ENCODE peak calls at places on chromosome 10, in five cellular contexts. K, O, I, F and A are unnamed samples.

GRCh38 chr10:20004087-20004523 is 187.9 kb downstream of the PLXDC2 start:
- DNase-seq in K (no peak), O (no peak), I (no peak), F (peak; percentile 74), A (no peak)

GRCh38 chr10:70753841-70754621 is 31.1 kb downstream of the TBATA start:
- DNase-seq in F (peak; percentile 49), O (peak; percentile 72), I (no peak), K (no peak), A (no peak)

GRCh38 chr10:28186887-28187578 is 115.8 kb downstream of the MPP7 start:
- DNase-seq in I (no peak), O (no peak), K (no peak), F (no peak), A (no peak)

GRCh38 chr10:37736120-37736519 is 121.3 kb downstream of the ZNF248 start:
- DNase-seq in K (no peak), O (no peak), F (no peak), I (no peak), A (no peak)

GRCh38 chr10:38016354-38016753 is 5.9 kb downstream of the ZNF33A start:
- DNase-seq in K (no peak), F (no peak), O (no peak), I (no peak), A (no peak)

GRCh38 chr10:65419629-65420028 is 1506.2 kb upstream of the LRRTM3 start:
- DNase-seq in F (no peak), O (no peak), K (no peak), I (no peak), A (no peak)

GRCh38 chr10:16854623-16855022 is 37.4 kb upstream of the RSU1 start:
- DNase-seq in K (no peak), F (no peak), I (no peak), O (peak; percentile 56), A (no peak)

GRCh38 chr10:15167411-15168295 is 840 bp downstream of the NMT2 start:
- DNase-seq in O (peak; percentile 44), I (no peak), K (peak; percentile 44), F (peak; percentile 79), A (no peak)

GRCh38 chr10:70584366-70584765 is 18.2 kb downstream of the PRF1 start:
- DNase-seq in F (peak; percentile 35), O (no peak), K (peak; percentile 59), I (no peak), A (no peak)

GRCh38 chr10:5648494-5649457 is 17.6 kb downstream of the ASB13 start:
- DNase-seq in F (no peak), I (no peak), K (no peak), O (no peak), A (no peak)

GRCh38 chr10:53601260-53601875 is 828.8 kb upstream of the MBL2 start:
- DNase-seq in F (no peak), O (peak; percentile 27), I (peak; percentile 9), K (peak; percentile 60), A (no peak)

GRCh38 chr10:6595499-6595898 is 15.4 kb upstream of the PRKCQ start:
- DNase-seq in I (no peak), F (no peak), K (no peak), O (no peak), A (no peak)

GRCh38 chr10:13960603-13961002 is 370.1 kb downstream of the FRMD4A start:
- DNase-seq in O (no peak), K (no peak), F (no peak), I (no peak), A (no peak)

GRCh38 chr10:61897671-61898434 is 3.6 kb upstream of the ARID5B start:
- DNase-seq in F (no peak), K (peak; percentile 73), O (peak; percentile 59), I (no peak), A (no peak)

GRCh38 chr10:3786295-3786981 is 1.4 kb upstream of the KLF6 start:
- DNase-seq in O (peak; percentile 10), F (peak; percentile 70), K (peak; percentile 33), I (no peak), A (no peak)

GRCh38 chr10:102230264-102230860 is 4.3 kb downstream of the ELOVL3 start:
- DNase-seq in I (peak; percentile 12), F (peak; percentile 76), O (no peak), K (no peak), A (no peak)

GRCh38 chr10:93548376-93549071 is 17.9 kb upstream of the FFAR4 start:
- DNase-seq in K (no peak), F (no peak), O (no peak), I (no peak), A (no peak)

GRCh38 chr10:100340948-100341847 is 5.8 kb upstream of the SCD start:
- DNase-seq in F (peak; percentile 68), I (no peak), O (no peak), K (no peak), A (no peak)

GRCh38 chr10:95334793-95335120 is 44.0 kb upstream of the PDLIM1 start:
- DNase-seq in K (no peak), I (no peak), O (no peak), F (no peak), A (no peak)

GRCh38 chr10:75097666-75098285 is 13.7 kb upstream of the SAMD8 start:
- DNase-seq in K (peak; percentile 14), F (no peak), O (peak; percentile 44), I (no peak), A (no peak)
- TF ChIP-seq CTCF in K (peak; percentile 33), F (no peak), O (peak; percentile 69), I (peak; percentile 38), A (peak; percentile 53)

GRCh38 chr10:22681783-22682183 is 32.6 kb downstream of the PIP4K2A start:
- DNase-seq in O (peak; percentile 70), K (no peak), I (no peak), F (no peak), A (no peak)

GRCh38 chr10:22681301-22681700 is 33.1 kb downstream of the PIP4K2A start:
- DNase-seq in K (no peak), I (no peak), O (no peak), F (no peak), A (no peak)

GRCh38 chr10:22677333-22677732 is 37.0 kb downstream of the PIP4K2A start:
- DNase-seq in F (no peak), I (no peak), O (no peak), K (no peak), A (no peak)

GRCh38 chr10:22682237-22683192 is 31.9 kb downstream of the PIP4K2A start:
- DNase-seq in I (no peak), F (no peak), K (peak; percentile 6), O (peak; percentile 40), A (no peak)

GRCh38 chr10:22679608-22680007 is 34.8 kb downstream of the PIP4K2A start:
- DNase-seq in O (no peak), I (no peak), F (no peak), K (no peak), A (no peak)
- H3K4me3 ChIP-seq in O (no peak overlapping the region), I (no peak overlapping the region), F (no peak overlapping the region), K (no peak overlapping the region), A (no peak overlapping the region)

GRCh38 chr10:84534168-84534567 is 205.8 kb downstream of the CCSER2 start:
- DNase-seq in K (no peak), O (no peak), F (no peak), I (no peak), A (no peak)
- TF ChIP-seq CTCF in K (peak; percentile 46), O (peak; percentile 22), F (no peak), I (no peak), A (peak; percentile 27)

GRCh38 chr10:46272863-46273415 is 13.9 kb upstream of the ANTXRL start:
- DNase-seq in O (no peak), F (no peak), K (no peak), I (no peak), A (no peak)

GRCh38 chr10:46282460-46283216 is 4.2 kb upstream of the ANTXRL start:
- DNase-seq in K (no peak), O (peak; percentile 85), I (no peak), F (peak; percentile 90), A (no peak)

GRCh38 chr10:46273506-46274477 is 13.0 kb upstream of the ANTXRL start:
- DNase-seq in F (no peak), K (no peak), I (no peak), O (no peak), A (no peak)

GRCh38 chr10:46283217-46283944 is 3.4 kb upstream of the ANTXRL start:
- DNase-seq in K (peak; percentile 38), F (no peak), O (no peak), I (no peak), A (no peak)

GRCh38 chr10:46277840-46278239 is 9.0 kb upstream of the ANTXRL start:
- DNase-seq in K (no peak), I (no peak), O (no peak), F (no peak), A (no peak)
- H3K4me3 ChIP-seq in K (no peak overlapping the region), I (no peak overlapping the region), O (no peak overlapping the region), F (no peak overlapping the region), A (no peak overlapping the region)

DNA sequence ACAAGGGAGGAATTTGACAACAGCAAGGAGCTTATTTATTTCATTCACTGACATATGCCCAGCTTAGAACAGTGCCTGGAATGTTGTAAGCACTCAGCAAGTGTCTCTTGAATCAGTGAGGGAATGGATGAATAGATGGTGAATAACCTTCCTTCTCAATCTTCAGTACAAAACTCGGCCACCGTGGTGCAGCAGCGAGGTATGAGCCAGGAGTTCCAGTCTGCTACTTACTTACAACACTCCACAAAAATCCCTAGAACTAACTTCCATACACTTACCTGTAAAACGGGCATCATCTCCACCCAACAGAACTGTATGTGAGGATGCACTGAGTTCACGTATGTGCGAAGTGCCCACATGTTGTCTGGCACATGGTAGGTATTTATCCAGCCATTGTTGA is 237.4 kb downstream of the WDR11 start:
- DNase-seq in O (no peak), K (no peak), F (no peak), I (no peak), A (no peak)
- TF ChIP-seq CTCF in O (no peak), K (peak; percentile 29), F (peak; percentile 16), I (no peak), A (no peak)

DNA sequence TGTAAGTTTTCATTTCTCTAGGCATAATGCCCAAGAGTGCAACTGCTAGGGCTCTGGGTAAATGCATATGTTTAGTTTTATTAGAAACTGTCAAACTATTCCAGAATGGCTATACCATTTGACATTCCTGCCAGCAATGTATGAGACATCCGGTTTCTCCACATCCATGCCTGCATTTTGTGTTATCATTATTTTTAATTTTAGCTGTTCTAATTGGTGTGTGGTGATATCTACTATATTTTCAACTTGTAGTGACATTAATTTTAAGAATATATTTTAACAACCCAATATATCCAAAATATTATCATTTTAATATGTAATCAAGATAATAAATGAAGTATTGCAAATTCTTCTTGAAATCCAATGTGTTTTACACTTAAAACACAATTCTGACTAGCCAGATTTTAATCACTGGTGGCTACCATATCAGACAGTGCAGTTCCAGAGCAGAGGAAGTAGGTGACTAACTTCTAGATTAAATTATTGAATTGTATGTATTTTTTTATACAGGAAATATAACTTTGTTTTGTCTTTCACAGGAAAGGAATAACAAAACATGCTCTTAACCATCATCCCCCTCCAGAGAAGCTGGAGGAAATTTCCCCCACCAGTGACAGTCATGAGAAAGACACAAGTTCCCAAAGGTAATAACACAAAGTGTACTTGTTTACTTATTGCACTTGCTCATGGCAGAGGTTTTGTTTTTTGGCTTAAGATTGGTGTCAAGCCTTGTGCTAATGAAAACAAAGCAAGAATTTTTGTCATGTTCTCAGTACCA is 6.4 kb downstream of the FAM149B1 start:
- DNase-seq in O (no peak), F (no peak), I (no peak), K (no peak), A (no peak)
- H3K4me3 ChIP-seq in O (no peak overlapping the region), F (no peak overlapping the region), I (no peak overlapping the region), K (no peak overlapping the region), A (no peak overlapping the region)

GRCh38 chr10:113610636-113611601 is 52.9 kb downstream of the NRAP start:
- DNase-seq in I (no peak), K (no peak), O (no peak), F (no peak), A (no peak)
- TF ChIP-seq CTCF in I (no peak), K (no peak), O (no peak), F (no peak), A (no peak)